ENCODE peak calls at places on chromosomes 6 and 20, in four cellular contexts. One of them, this sample, is unnamed. For H3K4me1, the result is how much of the 10 kb centered on the place peaks cover.

GRCh38 chr6:29142349-29142748 is 28.4 kb upstream of the OR2J2 start:
- DNase-seq in GM23248: no peak
- DNase-seq in adrenal gland: no peak
- DNase-seq in upper lobe of right lung: no peak
- DNase-seq in this sample: no peak

GRCh38 chr6:44681782-44682181 is 294.3 kb downstream of the CDC5L start:
- DNase-seq in GM23248: no peak
- DNase-seq in adrenal gland: no peak
- DNase-seq in upper lobe of right lung: no peak
- DNase-seq in this sample: peak

GRCh38 chr6:35026434-35027222 is 114.5 kb downstream of the TCP11 start:
- DNase-seq in GM23248: peak
- DNase-seq in adrenal gland: no peak
- DNase-seq in upper lobe of right lung: no peak
- DNase-seq in this sample: peak

GRCh38 chr20:54650201-54650722 is 174.9 kb downstream of the DOK5 start:
- DNase-seq in GM23248: peak
- DNase-seq in adrenal gland: no peak
- DNase-seq in upper lobe of right lung: no peak
- DNase-seq in this sample: peak

GRCh38 chr6:35077713-35078105 is 63.4 kb downstream of the TCP11 start:
- DNase-seq in GM23248: no peak
- DNase-seq in adrenal gland: no peak
- DNase-seq in upper lobe of right lung: peak
- DNase-seq in this sample: no peak

GRCh38 chr20:34368547-34368946 is 5.5 kb downstream of the ITCH start:
- DNase-seq in GM23248: peak
- DNase-seq in adrenal gland: no peak
- DNase-seq in upper lobe of right lung: no peak
- DNase-seq in this sample: no peak

GRCh38 chr6:101921829-101922450 is 528.4 kb downstream of the GRIK2 start:
- DNase-seq in GM23248: no peak
- DNase-seq in adrenal gland: no peak
- DNase-seq in upper lobe of right lung: no peak
- DNase-seq in this sample: no peak

GRCh38 chr6:34958748-34959147 is 69.7 kb downstream of the ANKS1A start:
- DNase-seq in GM23248: no peak
- DNase-seq in adrenal gland: no peak
- DNase-seq in upper lobe of right lung: no peak
- DNase-seq in this sample: no peak

GRCh38 chr6:83511901-83512681 is at the start of gene PRSS35:
- DNase-seq in GM23248: peak
- DNase-seq in adrenal gland: peak
- DNase-seq in upper lobe of right lung: peak
- DNase-seq in this sample: peak

GRCh38 chr6:39859025-39859424 is 66.8 kb downstream of the DAAM2 start:
- DNase-seq in GM23248: no peak
- DNase-seq in adrenal gland: no peak
- DNase-seq in upper lobe of right lung: no peak
- DNase-seq in this sample: no peak

GRCh38 chr6:129890701-129891100 is 29.6 kb upstream of the TMEM244 start:
- DNase-seq in GM23248: peak
- DNase-seq in adrenal gland: no peak
- DNase-seq in upper lobe of right lung: no peak
- DNase-seq in this sample: peak

GRCh38 chr6:31728767-31729514 is at the start of gene DDAH2:
- DNase-seq in GM23248: no peak
- DNase-seq in adrenal gland: peak
- DNase-seq in upper lobe of right lung: no peak
- DNase-seq in this sample: no peak

GRCh38 chr6:135576055-135576454 is 78.5 kb upstream of the AHI1 start:
- DNase-seq in GM23248: peak
- DNase-seq in adrenal gland: no peak
- DNase-seq in upper lobe of right lung: no peak
- DNase-seq in this sample: peak

GRCh38 chr6:36129889-36130671 is at the start of gene MAPK13:
- DNase-seq in GM23248: peak
- DNase-seq in adrenal gland: no peak
- DNase-seq in upper lobe of right lung: peak
- DNase-seq in this sample: no peak

GRCh38 chr6:5712349-5713215 is 294.1 kb downstream of the NRN1 start:
- DNase-seq in GM23248: no peak
- DNase-seq in adrenal gland: no peak
- DNase-seq in upper lobe of right lung: no peak
- DNase-seq in this sample: no peak

GRCh38 chr6:105301756-105302616 is 100.9 kb downstream of the PREP start:
- DNase-seq in GM23248: peak
- DNase-seq in adrenal gland: no peak
- DNase-seq in upper lobe of right lung: no peak
- DNase-seq in this sample: no peak

GRCh38 chr6:118663993-118664985 is 12.9 kb upstream of the CEP85L start:
- DNase-seq in GM23248: peak
- DNase-seq in adrenal gland: no peak
- DNase-seq in upper lobe of right lung: no peak
- DNase-seq in this sample: no peak

GRCh38 chr6:162854228-162854627 is 126.5 kb downstream of the PACRG start:
- DNase-seq in GM23248: no peak
- DNase-seq in adrenal gland: no peak
- DNase-seq in upper lobe of right lung: no peak
- DNase-seq in this sample: peak

GRCh38 chr20:62363920-62364851 is 2.9 kb downstream of the LAMA5 start:
- DNase-seq in GM23248: no peak
- DNase-seq in adrenal gland: peak
- DNase-seq in upper lobe of right lung: peak
- DNase-seq in this sample: peak

GRCh38 chr20:48886189-48886588 is 35.3 kb upstream of the ARFGEF2 start:
- DNase-seq in GM23248: no peak
- DNase-seq in adrenal gland: no peak
- DNase-seq in upper lobe of right lung: no peak
- DNase-seq in this sample: no peak

GRCh38 chr20:43658723-43659419 is 8.0 kb upstream of the MYBL2 start:
- DNase-seq in GM23248: no peak
- DNase-seq in adrenal gland: no peak
- DNase-seq in upper lobe of right lung: no peak
- DNase-seq in this sample: no peak

GRCh38 chr6:1235825-1236224 is 76.1 kb upstream of the FOXQ1 start:
- DNase-seq in GM23248: no peak
- DNase-seq in adrenal gland: no peak
- DNase-seq in upper lobe of right lung: no peak
- DNase-seq in this sample: no peak

GRCh38 chr6:103908898-103909297 is 950.8 kb downstream of the HACE1 start:
- DNase-seq in GM23248: no peak
- DNase-seq in adrenal gland: no peak
- DNase-seq in upper lobe of right lung: no peak
- DNase-seq in this sample: no peak

GRCh38 chr6:35402136-35402855 is 49.8 kb upstream of the FANCE start:
- DNase-seq in GM23248: no peak
- DNase-seq in adrenal gland: no peak
- DNase-seq in upper lobe of right lung: peak
- DNase-seq in this sample: no peak

GRCh38 chr20:49725694-49726093 is 12.0 kb upstream of the B4GALT5 start:
- DNase-seq in GM23248: no peak
- DNase-seq in adrenal gland: no peak
- DNase-seq in upper lobe of right lung: no peak
- DNase-seq in this sample: no peak

GRCh38 chr6:125546827-125547226 is 202.6 kb upstream of the HEY2 start:
- DNase-seq in GM23248: peak
- DNase-seq in adrenal gland: no peak
- DNase-seq in upper lobe of right lung: no peak
- DNase-seq in this sample: no peak

GRCh38 chr20:21102252-21102609 is 3.9 kb downstream of the LINC00237 start:
- DNase-seq in GM23248: no peak
- DNase-seq in adrenal gland: no peak
- DNase-seq in upper lobe of right lung: no peak
- DNase-seq in this sample: no peak

GRCh38 chr6:35415065-35415880 is 36.9 kb upstream of the FANCE start:
- DNase-seq in GM23248: peak
- DNase-seq in adrenal gland: peak
- DNase-seq in upper lobe of right lung: peak
- DNase-seq in this sample: peak

GRCh38 chr6:9140861-9141534 is 705.7 kb upstream of the SLC35B3 start:
- DNase-seq in GM23248: peak
- DNase-seq in adrenal gland: peak
- DNase-seq in upper lobe of right lung: no peak
- DNase-seq in this sample: peak

GRCh38 chr6:44452725-44453124 is 65.2 kb downstream of the CDC5L start:
- DNase-seq in GM23248: peak
- DNase-seq in adrenal gland: no peak
- DNase-seq in upper lobe of right lung: no peak
- DNase-seq in this sample: peak

GRCh38 chr20:36919715-36920333 is 31.7 kb downstream of the SAMHD1 start:
- DNase-seq in GM23248: peak
- DNase-seq in adrenal gland: peak
- DNase-seq in upper lobe of right lung: no peak
- DNase-seq in this sample: peak

GRCh38 chr6:134416501-134417154 is 98.7 kb upstream of the SGK1 start:
- DNase-seq in GM23248: peak
- DNase-seq in adrenal gland: no peak
- DNase-seq in upper lobe of right lung: no peak
- DNase-seq in this sample: no peak

GRCh38 chr6:152380993-152381898 is 255.9 kb downstream of the SYNE1 start:
- DNase-seq in GM23248: peak
- DNase-seq in adrenal gland: peak
- DNase-seq in upper lobe of right lung: peak
- DNase-seq in this sample: peak
- H3K27ac ChIP-seq in GM23248: peak
- H3K27ac ChIP-seq in adrenal gland: peak
- H3K27ac ChIP-seq in upper lobe of right lung: peak
- H3K27ac ChIP-seq in this sample: peak

GRCh38 chr6:37485259-37485658 is 14.4 kb downstream of the CCDC167 start:
- DNase-seq in GM23248: peak
- DNase-seq in adrenal gland: no peak
- DNase-seq in upper lobe of right lung: no peak
- DNase-seq in this sample: no peak
- H3K4me1 ChIP-seq in GM23248: under half
- H3K4me1 ChIP-seq in adrenal gland: under half
- H3K4me1 ChIP-seq in upper lobe of right lung: under half
- H3K4me1 ChIP-seq in this sample: under half

DNA sequence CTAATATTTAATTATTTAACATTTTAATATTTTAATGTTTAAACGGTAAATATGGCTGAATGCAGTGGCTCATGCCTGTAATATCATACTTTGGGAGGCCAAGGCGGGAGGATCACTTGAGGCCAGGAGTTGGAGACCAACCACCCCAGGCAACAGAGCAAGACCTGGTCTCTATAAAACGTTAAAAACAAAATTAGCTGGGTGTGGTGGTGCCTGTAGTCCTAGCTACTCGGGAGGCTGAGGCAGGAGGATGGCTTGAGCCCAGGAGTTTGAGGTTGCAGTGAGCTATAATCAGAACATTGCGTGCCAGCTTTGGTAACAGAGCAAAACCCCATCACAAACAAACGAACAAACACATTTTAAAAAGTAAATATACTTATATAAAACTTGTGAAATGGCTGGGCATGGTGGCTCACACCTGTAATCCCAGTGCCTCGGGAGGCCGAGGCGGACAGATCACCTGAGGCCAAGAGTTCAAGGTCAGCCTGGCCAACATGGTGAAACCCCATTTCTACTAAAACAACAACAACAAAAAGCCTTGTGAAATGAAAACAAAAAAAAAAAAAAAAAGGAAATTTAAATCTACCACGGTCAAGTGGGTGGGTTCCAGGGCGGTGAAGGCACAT is 8.2 kb downstream of the SRXN1 start:
- DNase-seq in GM23248: no peak
- DNase-seq in adrenal gland: no peak
- DNase-seq in upper lobe of right lung: no peak
- DNase-seq in this sample: no peak
- H3K27ac ChIP-seq in GM23248: no peak
- H3K27ac ChIP-seq in adrenal gland: no peak
- H3K27ac ChIP-seq in upper lobe of right lung: no peak
- H3K27ac ChIP-seq in this sample: no peak

DNA sequence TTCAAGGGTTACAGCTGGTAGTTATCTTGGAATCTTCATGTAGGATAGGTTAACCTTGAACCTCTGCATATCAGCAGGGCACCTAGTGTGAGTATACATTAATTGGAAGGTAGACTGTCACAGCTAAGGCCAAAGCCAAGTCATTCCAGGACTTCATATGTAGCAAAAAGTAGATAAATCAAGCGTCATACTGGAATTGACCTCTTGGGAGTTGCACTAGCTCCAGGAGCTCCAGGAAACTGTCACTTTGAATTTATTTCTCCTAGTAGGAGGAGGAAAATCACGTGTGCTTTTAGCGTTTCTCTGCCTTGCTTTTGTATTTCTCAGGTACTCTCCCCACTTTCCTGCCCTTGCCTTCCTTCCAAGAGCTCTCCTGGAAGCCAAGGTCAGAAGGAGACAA is 30.3 kb downstream of the RIPOR2 start:
- DNase-seq in GM23248: no peak
- DNase-seq in adrenal gland: no peak
- DNase-seq in upper lobe of right lung: no peak
- DNase-seq in this sample: no peak
- H3K4me1 ChIP-seq in GM23248: under half
- H3K4me1 ChIP-seq in adrenal gland: under half
- H3K4me1 ChIP-seq in upper lobe of right lung: under half
- H3K4me1 ChIP-seq in this sample: under half

GRCh38 chr6:25387921-25388320 is 108.7 kb downstream of the CARMIL1 start:
- DNase-seq in GM23248: no peak
- DNase-seq in adrenal gland: no peak
- DNase-seq in upper lobe of right lung: no peak
- DNase-seq in this sample: no peak

GRCh38 chr6:25387483-25387882 is 108.3 kb downstream of the CARMIL1 start:
- DNase-seq in GM23248: no peak
- DNase-seq in adrenal gland: no peak
- DNase-seq in upper lobe of right lung: no peak
- DNase-seq in this sample: no peak

GRCh38 chr6:25392372-25392771 is 113.2 kb downstream of the CARMIL1 start:
- DNase-seq in GM23248: peak
- DNase-seq in adrenal gland: no peak
- DNase-seq in upper lobe of right lung: no peak
- DNase-seq in this sample: no peak

GRCh38 chr6:25388776-25389175 is 109.6 kb downstream of the CARMIL1 start:
- DNase-seq in GM23248: no peak
- DNase-seq in adrenal gland: no peak
- DNase-seq in upper lobe of right lung: no peak
- DNase-seq in this sample: no peak

GRCh38 chr6:25389501-25389900 is 110.3 kb downstream of the CARMIL1 start:
- DNase-seq in GM23248: peak
- DNase-seq in adrenal gland: no peak
- DNase-seq in upper lobe of right lung: no peak
- DNase-seq in this sample: peak
- H3K27ac ChIP-seq in GM23248: peak
- H3K27ac ChIP-seq in adrenal gland: no peak
- H3K27ac ChIP-seq in upper lobe of right lung: no peak
- H3K27ac ChIP-seq in this sample: no peak

DNA sequence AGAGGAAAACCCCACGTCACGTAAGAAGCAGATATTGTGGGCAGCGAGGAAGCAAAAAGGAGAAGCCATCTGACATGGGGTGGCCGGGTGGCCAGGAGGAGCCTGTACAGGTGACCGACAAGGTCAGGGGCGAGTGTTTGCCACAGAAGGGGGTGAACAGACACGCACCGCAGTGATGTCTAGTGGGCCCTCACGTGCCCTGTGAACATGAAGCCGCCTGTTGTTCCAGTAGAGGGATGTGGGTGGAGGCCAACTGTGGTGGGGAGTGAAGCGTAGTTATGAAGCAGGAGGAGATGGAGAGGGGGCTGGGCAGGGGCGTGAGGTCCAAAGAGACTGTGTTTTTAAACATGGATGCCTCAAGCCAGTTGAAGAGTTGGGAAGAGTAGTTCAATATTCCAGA is 20.5 kb downstream of the MYT1 start:
- DNase-seq in GM23248: no peak
- DNase-seq in adrenal gland: no peak
- DNase-seq in upper lobe of right lung: no peak
- DNase-seq in this sample: no peak
- H3K4me1 ChIP-seq in GM23248: under half
- H3K4me1 ChIP-seq in adrenal gland: under half
- H3K4me1 ChIP-seq in upper lobe of right lung: under half
- H3K4me1 ChIP-seq in this sample: under half